ENCODE peak calls at places on chromosomes 2 and 18, in four cellular contexts. J is upper lobe of left lung, V is endothelial cell of umbilical vein, R is HCT116. B is an unnamed sample.

GRCh38 chr2:61460168-61460567 is 10.7 kb downstream of the USP34 start:
- DNase-seq in V (peak; percentile 82), R (no peak), J (no peak), B (no peak)

GRCh38 chr2:218400167-218400929 is 680 bp downstream of the CTDSP1 start:
- DNase-seq in V (peak; percentile 48), R (no peak), J (peak; percentile 93), B (peak; percentile 91)

GRCh38 chr2:144946263-144946662 is 426.3 kb upstream of the ZEB2 start:
- DNase-seq in R (no peak), V (no peak), J (no peak), B (no peak)

GRCh38 chr2:190355968-190356657 is 12.7 kb downstream of the INPP1 start:
- DNase-seq in V (no peak), R (no peak), J (no peak), B (no peak)

GRCh38 chr2:157256621-157257020 is 884 bp upstream of the GALNT5 start:
- DNase-seq in R (no peak), J (no peak), V (no peak), B (no peak)

GRCh38 chr18:48611785-48612480 is 73.1 kb downstream of the CTIF start:
- DNase-seq in J (peak; percentile 28), V (no peak), R (no peak), B (peak; percentile 58)

GRCh38 chr2:172096661-172097547 is 5.8 kb downstream of the DLX2 start:
- DNase-seq in J (peak; percentile 81), V (peak; percentile 42), R (no peak), B (no peak)

GRCh38 chr2:86238354-86238753 is 39.1 kb downstream of the MRPL35 start:
- DNase-seq in J (no peak), R (no peak), V (no peak), B (peak; percentile 82)

GRCh38 chr2:80489718-80490117 is 185.2 kb upstream of the LRRTM1 start:
- DNase-seq in J (no peak), V (peak; percentile 34), R (no peak), B (no peak)

GRCh38 chr2:69166812-69167468 is 154.0 kb downstream of the ANTXR1 start:
- DNase-seq in R (no peak), V (no peak), J (no peak), B (no peak)

GRCh38 chr2:75565523-75566449 is 5.0 kb upstream of the EVA1A start:
- DNase-seq in J (no peak), R (no peak), V (no peak), B (no peak)

GRCh38 chr18:45014047-45014501 is 333.4 kb downstream of the SETBP1 start:
- DNase-seq in V (peak; percentile 82), R (no peak), J (no peak), B (no peak)
- TF ChIP-seq POLR2AphosphoS5 in V (no peak), R (no peak), J (no peak), B (no peak)

DNA sequence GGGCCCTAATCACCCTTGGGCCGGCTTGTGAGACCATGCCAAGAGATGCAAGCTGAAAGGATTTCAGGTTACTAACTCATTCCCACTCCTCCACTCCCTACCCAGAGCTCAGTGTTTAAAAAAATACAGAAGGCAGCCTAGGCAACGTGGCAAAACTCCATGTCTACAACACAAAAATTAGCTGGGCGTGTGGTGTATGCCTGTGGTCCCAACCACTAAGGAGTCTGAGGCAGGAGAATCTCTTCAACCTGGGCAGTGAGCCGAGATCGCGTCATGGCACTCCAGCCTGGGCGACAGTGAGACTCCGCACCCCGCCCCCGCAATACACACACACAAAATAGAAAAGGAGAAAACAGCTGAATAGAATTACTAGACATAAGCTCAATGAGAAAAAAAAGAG is 10.3 kb downstream of the IWS1 start:
- DNase-seq in J (peak; percentile 66), V (no peak), R (no peak), B (no peak)
- H3K4me3 ChIP-seq in J (no peak overlapping the region), V (no peak overlapping the region), R (no peak overlapping the region), B (no peak overlapping the region)

GRCh38 chr2:150946831-150947230 is 314.8 kb downstream of the RBM43 start:
- DNase-seq in R (no peak), V (no peak), J (no peak), B (no peak)
- TF ChIP-seq POLR2AphosphoS5 in R (no peak), V (no peak), J (no peak), B (no peak)

GRCh38 chr2:11752906-11753305 is 6.5 kb downstream of the LPIN1 start:
- DNase-seq in R (no peak), J (no peak), V (no peak), B (no peak)
- H3K4me3 ChIP-seq in R (no peak overlapping the region), J (no peak overlapping the region), V (no peak overlapping the region), B (no peak overlapping the region)

GRCh38 chr2:127066942-127067341 is 40.0 kb downstream of the BIN1 start:
- DNase-seq in V (no peak), J (no peak), R (no peak), B (no peak)
- TF ChIP-seq POLR2AphosphoS5 in V (no peak), J (no peak), R (no peak), B (no peak)

DNA sequence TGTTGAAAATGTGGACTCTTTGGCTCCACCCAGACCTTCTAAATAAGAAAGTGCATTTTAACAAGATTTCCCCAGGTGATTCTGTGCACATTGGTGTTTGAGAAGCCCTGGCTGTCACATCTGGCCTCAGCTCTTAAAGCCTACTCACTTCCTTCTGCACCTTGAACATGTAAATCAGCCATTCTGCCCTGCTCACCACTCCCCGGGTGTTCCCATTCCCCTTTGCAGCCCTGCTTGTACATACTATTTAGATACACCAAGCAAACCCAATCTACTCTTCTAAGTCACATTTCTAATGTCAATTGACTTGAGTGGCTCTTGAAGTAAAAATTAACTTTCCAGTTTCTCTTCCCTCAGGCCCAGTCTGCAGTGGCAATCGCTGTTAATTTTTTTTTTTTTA is 13.1 kb upstream of the SCN1A start:
- DNase-seq in J (no peak), V (no peak), R (no peak), B (no peak)
- H3K4me3 ChIP-seq in J (no peak overlapping the region), V (no peak overlapping the region), R (no peak overlapping the region), B (no peak overlapping the region)

GRCh38 chr2:88053301-88053700 is 2.3 kb downstream of the KRCC1 start:
- DNase-seq in R (no peak), V (peak; percentile 34), J (no peak), B (no peak)
- TF ChIP-seq POLR2AphosphoS5 in R (no peak), V (no peak), J (no peak), B (no peak)

DNA sequence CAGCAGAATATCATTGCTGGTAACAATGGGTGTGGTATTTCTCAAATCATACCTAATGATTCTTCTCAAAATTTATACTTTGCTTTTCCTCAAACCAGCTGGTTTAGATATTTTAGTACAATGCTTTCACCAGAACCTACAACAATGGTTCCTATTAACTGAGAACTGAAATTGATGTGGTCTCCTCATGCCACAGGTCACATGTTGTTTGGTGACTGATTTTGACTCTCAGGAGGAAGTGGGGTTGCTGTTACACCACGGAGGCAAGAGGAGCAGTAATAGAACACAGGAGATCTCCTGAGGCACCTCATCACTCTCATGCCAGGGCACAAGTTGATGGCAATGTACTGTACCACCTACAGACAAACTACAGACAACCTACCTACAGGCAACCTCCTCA is 3.0 kb upstream of the CEP68 start:
- DNase-seq in J (no peak), V (no peak), R (no peak), B (no peak)
- H3K4me3 ChIP-seq in J (no peak overlapping the region), V (no peak overlapping the region), R (no peak overlapping the region), B (no peak overlapping the region)